ENCODE peak calls at places on chromosomes 12 and 14, in seven cellular contexts. J is stomach, Q is transverse colon, D is A549, O is ovary, Z is heart left ventricle, M is erythroblast. K is an unnamed sample.

GRCh38 chr12:85825751-85826150 is 10.5 kb downstream of the RASSF9 start:
- DNase-seq in J (no peak), D (no peak), Q (no peak), M (no peak), O (no peak), Z (no peak), K (no peak)

GRCh38 chr14:63045612-63046320 is 508 bp upstream of the KCNH5 start:
- DNase-seq in Q (no peak), M (no peak), O (peak; percentile 12), Z (no peak), D (peak; percentile 21), J (no peak), K (peak; percentile 3)

GRCh38 chr12:132315507-132315906 is 13.9 kb downstream of the GALNT9 start:
- DNase-seq in J (no peak), Q (no peak), M (no peak), O (no peak), Z (no peak), D (no peak), K (no peak)

GRCh38 chr14:94738097-94738496 is 31.8 kb downstream of the GSC start:
- DNase-seq in J (no peak), M (no peak), Z (no peak), D (no peak), O (no peak), Q (no peak), K (no peak)

GRCh38 chr12:20822925-20823324 is 12.4 kb downstream of the SLCO1B3 start:
- DNase-seq in D (no peak), Q (no peak), J (no peak), M (no peak), Z (no peak), O (no peak), K (no peak)

GRCh38 chr12:15613981-15614380 is 175.2 kb downstream of the EPS8 start:
- DNase-seq in M (no peak), J (no peak), Z (no peak), O (no peak), D (no peak), Q (no peak), K (no peak)

GRCh38 chr12:120453977-120454376 is 7.7 kb downstream of the GATC start:
- DNase-seq in J (no peak), M (peak; percentile 56), Z (no peak), Q (no peak), O (no peak), D (peak; percentile 61), K (no peak)

GRCh38 chr14:41606249-41607118 is at the start of gene LRFN5:
- DNase-seq in Z (peak; percentile 61), O (peak; percentile 34), Q (no peak), D (no peak), M (no peak), J (no peak), K (peak; percentile 49)

GRCh38 chr12:86713121-86713520 is 456.9 kb upstream of the MGAT4C start:
- DNase-seq in D (no peak), O (no peak), J (no peak), M (no peak), Z (no peak), Q (no peak), K (no peak)

GRCh38 chr14:103847954-103848719 is 762 bp upstream of the PPP1R13B start:
- DNase-seq in D (no peak), O (peak; percentile 74), Z (peak; percentile 59), M (no peak), Q (peak; percentile 37), J (no peak), K (peak; percentile 62)

GRCh38 chr14:37587881-37588666 is 7.0 kb downstream of the FOXA1 start:
- DNase-seq in Q (no peak), J (no peak), D (no peak), Z (no peak), M (no peak), O (no peak), K (no peak)

GRCh38 chr12:119151445-119151844 is 27.3 kb upstream of the HSPB8 start:
- DNase-seq in O (no peak), M (no peak), Z (no peak), Q (no peak), D (no peak), J (no peak), K (no peak)

GRCh38 chr14:91376547-91377477 is 40.8 kb downstream of the CCDC88C start:
- DNase-seq in Q (no peak), Z (no peak), M (no peak), J (no peak), O (no peak), D (no peak), K (no peak)

GRCh38 chr12:91616401-91616800 is 433.8 kb upstream of the DCN start:
- DNase-seq in M (no peak), Z (no peak), O (no peak), Q (no peak), J (no peak), D (no peak), K (no peak)

GRCh38 chr12:24036438-24037204 is 87.2 kb upstream of the SOX5 start:
- DNase-seq in M (no peak), Q (no peak), O (no peak), J (no peak), Z (no peak), D (no peak), K (no peak)

GRCh38 chr14:61140271-61140670 is 140.9 kb downstream of the TMEM30B start:
- DNase-seq in J (no peak), M (no peak), D (no peak), Q (no peak), Z (no peak), O (no peak), K (no peak)

GRCh38 chr12:111693818-111694217 is 8.0 kb downstream of the ACAD10 start:
- DNase-seq in Q (no peak), J (no peak), O (no peak), Z (peak; percentile 33), M (no peak), D (no peak), K (no peak)

GRCh38 chr14:20632831-20633771 is 8.4 kb downstream of the OR6S1 start:
- DNase-seq in M (peak; percentile 87), O (no peak), Q (peak; percentile 59), D (peak; percentile 97), J (peak; percentile 43), Z (no peak), K (peak; percentile 46)

GRCh38 chr14:35254736-35255135 is 37.4 kb upstream of the PSMA6 start:
- DNase-seq in J (no peak), M (no peak), D (no peak), Z (no peak), O (no peak), Q (no peak), K (no peak)

GRCh38 chr12:104305349-104305748 is 1.8 kb downstream of the EID3 start:
- DNase-seq in Z (no peak), J (no peak), Q (no peak), O (no peak), D (no peak), M (no peak), K (no peak)

GRCh38 chr12:104307655-104308000 is 4.1 kb downstream of the EID3 start:
- DNase-seq in J (no peak), D (no peak), O (no peak), M (no peak), Z (no peak), Q (no peak), K (no peak)

GRCh38 chr12:104309446-104309993 is 6.0 kb downstream of the EID3 start:
- DNase-seq in Q (no peak), Z (no peak), O (no peak), D (no peak), M (no peak), J (no peak), K (no peak)

GRCh38 chr12:104306376-104306775 is 2.8 kb downstream of the EID3 start:
- DNase-seq in J (no peak), Q (no peak), D (no peak), Z (no peak), O (no peak), M (no peak), K (no peak)

GRCh38 chr12:104306943-104307654 is 3.6 kb downstream of the EID3 start:
- DNase-seq in O (no peak), J (no peak), M (no peak), Z (no peak), D (no peak), Q (no peak), K (no peak)
- TF ChIP-seq POLR2A in O (no peak), J (no peak), M (no peak), Z (no peak), D (no peak), Q (no peak), K (no peak)

GRCh38 chr12:55720071-55720564 is at the start of gene RDH5:
- DNase-seq in O (no peak), Z (peak; percentile 80), J (peak; percentile 87), D (no peak), Q (peak; percentile 90), M (no peak), K (no peak)
- TF ChIP-seq POLR2A in O (no peak), Z (no peak), J (no peak), D (no peak), Q (peak; percentile 92), M (no peak), K (no peak)

DNA sequence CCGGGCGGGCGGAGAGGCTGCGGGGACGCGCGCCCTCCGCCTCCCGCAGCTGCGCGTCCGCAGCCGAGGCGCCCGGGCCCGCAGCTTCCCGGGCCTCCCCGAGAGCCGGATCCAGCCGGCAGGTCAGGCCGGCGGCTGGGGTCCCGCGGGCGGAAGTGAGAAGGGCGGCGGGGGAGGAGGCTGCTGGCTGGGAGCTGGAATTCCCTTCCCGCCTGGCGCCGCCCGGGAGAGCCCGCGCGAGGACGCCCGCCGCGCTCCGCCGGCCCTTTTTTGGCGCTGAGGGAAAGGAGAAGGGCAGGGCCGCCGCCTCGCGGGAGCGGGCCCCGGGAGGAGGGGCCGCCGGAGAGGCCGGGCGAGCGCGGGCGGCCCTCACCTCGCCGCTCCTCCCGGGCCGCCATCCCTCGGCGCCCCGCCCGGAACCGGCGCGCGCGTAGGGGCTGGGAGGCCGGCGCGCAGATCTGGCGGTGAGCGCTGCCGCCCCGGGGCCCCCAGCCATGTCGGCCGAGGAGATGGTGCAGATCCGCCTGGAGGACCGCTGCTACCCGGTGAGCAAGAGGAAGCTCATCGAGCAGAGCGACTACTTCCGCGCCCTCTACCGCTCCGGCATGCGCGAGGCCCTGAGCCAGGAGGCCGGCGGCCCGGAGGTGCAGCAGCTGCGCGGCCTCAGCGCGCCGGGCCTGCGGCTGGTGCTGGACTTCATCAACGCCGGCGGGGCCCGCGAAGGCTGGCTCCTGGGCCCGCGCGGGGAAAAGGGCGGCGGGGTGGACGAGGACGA is at the start of the genes KLHL42 and MANSC4:
- DNase-seq in O (peak; percentile 78), Z (peak; percentile 84), M (peak; percentile 90), D (peak; percentile 43), J (peak; percentile 67), Q (peak; percentile 69), K (peak; percentile 60)
- TF ChIP-seq POLR2A in O (peak; percentile 26), Z (no peak), M (peak; percentile 72), D (peak; percentile 55), J (no peak), Q (peak; percentile 33), K (no peak)

GRCh38 chr12:12796928-12797788 is 11.7 kb downstream of the APOLD1 start:
- DNase-seq in D (no peak), Z (no peak), J (no peak), Q (no peak), O (no peak), M (no peak), K (no peak)

GRCh38 chr12:12792421-12792820 is 7.0 kb downstream of the APOLD1 start:
- DNase-seq in O (peak; percentile 32), M (no peak), Q (no peak), Z (peak; percentile 37), D (no peak), J (no peak), K (no peak)

GRCh38 chr12:12796171-12796570 is 10.7 kb downstream of the APOLD1 start:
- DNase-seq in D (no peak), Z (no peak), M (no peak), O (no peak), J (no peak), Q (no peak), K (no peak)

GRCh38 chr12:12791756-12792346 is 6.4 kb downstream of the APOLD1 start:
- DNase-seq in M (no peak), O (peak; percentile 31), Z (peak; percentile 54), J (no peak), D (no peak), Q (no peak), K (peak; percentile 27)

GRCh38 chr12:12794686-12795085 is 9.2 kb downstream of the APOLD1 start:
- DNase-seq in M (no peak), J (no peak), D (no peak), O (no peak), Z (no peak), Q (no peak), K (no peak)
- TF ChIP-seq POLR2A in M (no peak), J (no peak), D (no peak), O (no peak), Z (no peak), Q (no peak), K (no peak)